ENCODE peak calls at places on chromosomes 12 and 14, in six cellular contexts. One of them, this sample, is unnamed.

GRCh38 chr12:57896437-57897201 is 44.7 kb upstream of the ATP23 start:
- DNase-seq in colonic mucosa: peak; percentile 83
- DNase-seq in fibroblast of lung: peak; percentile 86
- DNase-seq in dorsolateral prefrontal cortex: peak; percentile 84
- DNase-seq in left ventricle myocardium inferior: peak; percentile 84
- DNase-seq in mucosa of descending colon: peak; percentile 84
- DNase-seq in this sample: peak; percentile 37

GRCh38 chr12:51028126-51028810 is 2.1 kb upstream of the SLC11A2 start:
- DNase-seq in colonic mucosa: peak; percentile 59
- DNase-seq in fibroblast of lung: peak; percentile 61
- DNase-seq in dorsolateral prefrontal cortex: no peak
- DNase-seq in left ventricle myocardium inferior: no peak
- DNase-seq in mucosa of descending colon: no peak
- DNase-seq in this sample: peak; percentile 56

GRCh38 chr12:25933001-25933400 is 25.5 kb upstream of the RASSF8 start:
- DNase-seq in colonic mucosa: no peak
- DNase-seq in fibroblast of lung: no peak
- DNase-seq in dorsolateral prefrontal cortex: no peak
- DNase-seq in left ventricle myocardium inferior: no peak
- DNase-seq in mucosa of descending colon: no peak
- DNase-seq in this sample: no peak

GRCh38 chr14:81211844-81212243 is 8.9 kb downstream of the GTF2A1 start:
- DNase-seq in colonic mucosa: no peak
- DNase-seq in fibroblast of lung: peak; percentile 54
- DNase-seq in dorsolateral prefrontal cortex: peak; percentile 59
- DNase-seq in left ventricle myocardium inferior: peak; percentile 30
- DNase-seq in mucosa of descending colon: no peak
- DNase-seq in this sample: peak; percentile 54

GRCh38 chr14:78143489-78144145 is 26.6 kb upstream of the NRXN3 start:
- DNase-seq in colonic mucosa: no peak
- DNase-seq in fibroblast of lung: no peak
- DNase-seq in dorsolateral prefrontal cortex: no peak
- DNase-seq in left ventricle myocardium inferior: no peak
- DNase-seq in mucosa of descending colon: no peak
- DNase-seq in this sample: no peak

GRCh38 chr14:99806841-99807240 is 13.6 kb downstream of the EML1 start:
- DNase-seq in colonic mucosa: no peak
- DNase-seq in fibroblast of lung: no peak
- DNase-seq in dorsolateral prefrontal cortex: no peak
- DNase-seq in left ventricle myocardium inferior: no peak
- DNase-seq in mucosa of descending colon: no peak
- DNase-seq in this sample: no peak

GRCh38 chr14:31362746-31363145 is 57.6 kb downstream of the HEATR5A start:
- DNase-seq in colonic mucosa: no peak
- DNase-seq in fibroblast of lung: no peak
- DNase-seq in dorsolateral prefrontal cortex: no peak
- DNase-seq in left ventricle myocardium inferior: no peak
- DNase-seq in mucosa of descending colon: no peak
- DNase-seq in this sample: no peak

GRCh38 chr12:113049976-113050742 is 6.4 kb upstream of the DTX1 start:
- DNase-seq in colonic mucosa: no peak
- DNase-seq in fibroblast of lung: no peak
- DNase-seq in dorsolateral prefrontal cortex: no peak
- DNase-seq in left ventricle myocardium inferior: no peak
- DNase-seq in mucosa of descending colon: no peak
- DNase-seq in this sample: peak; percentile 63

GRCh38 chr12:4819654-4820053 is 90.1 kb upstream of the KCNA1 start:
- DNase-seq in colonic mucosa: no peak
- DNase-seq in fibroblast of lung: no peak
- DNase-seq in dorsolateral prefrontal cortex: no peak
- DNase-seq in left ventricle myocardium inferior: no peak
- DNase-seq in mucosa of descending colon: no peak
- DNase-seq in this sample: peak; percentile 47

GRCh38 chr12:69059465-69060457 is 126.8 kb upstream of the CPM start:
- DNase-seq in colonic mucosa: no peak
- DNase-seq in fibroblast of lung: peak; percentile 75
- DNase-seq in dorsolateral prefrontal cortex: no peak
- DNase-seq in left ventricle myocardium inferior: no peak
- DNase-seq in mucosa of descending colon: no peak
- DNase-seq in this sample: no peak

GRCh38 chr14:55430024-55430690 is 10.3 kb downstream of the TBPL2 start:
- DNase-seq in colonic mucosa: peak; percentile 73
- DNase-seq in fibroblast of lung: peak; percentile 88
- DNase-seq in dorsolateral prefrontal cortex: no peak
- DNase-seq in left ventricle myocardium inferior: no peak
- DNase-seq in mucosa of descending colon: no peak
- DNase-seq in this sample: peak; percentile 81

GRCh38 chr12:109582636-109583035 is 9.0 kb downstream of the MVK start:
- DNase-seq in colonic mucosa: no peak
- DNase-seq in fibroblast of lung: no peak
- DNase-seq in dorsolateral prefrontal cortex: no peak
- DNase-seq in left ventricle myocardium inferior: peak; percentile 56
- DNase-seq in mucosa of descending colon: no peak
- DNase-seq in this sample: no peak

GRCh38 chr14:32728957-32729356 is 209.7 kb upstream of the NPAS3 start:
- DNase-seq in colonic mucosa: no peak
- DNase-seq in fibroblast of lung: no peak
- DNase-seq in dorsolateral prefrontal cortex: no peak
- DNase-seq in left ventricle myocardium inferior: no peak
- DNase-seq in mucosa of descending colon: no peak
- DNase-seq in this sample: no peak

GRCh38 chr14:29240046-29240445 is 473.5 kb downstream of the FOXG1 start:
- DNase-seq in colonic mucosa: no peak
- DNase-seq in fibroblast of lung: peak; percentile 79
- DNase-seq in dorsolateral prefrontal cortex: no peak
- DNase-seq in left ventricle myocardium inferior: no peak
- DNase-seq in mucosa of descending colon: no peak
- DNase-seq in this sample: no peak

GRCh38 chr12:8665729-8666128 is 3.1 kb upstream of the MFAP5 start:
- DNase-seq in colonic mucosa: no peak
- DNase-seq in fibroblast of lung: no peak
- DNase-seq in dorsolateral prefrontal cortex: no peak
- DNase-seq in left ventricle myocardium inferior: no peak
- DNase-seq in mucosa of descending colon: no peak
- DNase-seq in this sample: no peak

GRCh38 chr12:69066420-69067373 is 133.7 kb upstream of the CPM start:
- DNase-seq in colonic mucosa: no peak
- DNase-seq in fibroblast of lung: no peak
- DNase-seq in dorsolateral prefrontal cortex: no peak
- DNase-seq in left ventricle myocardium inferior: no peak
- DNase-seq in mucosa of descending colon: no peak
- DNase-seq in this sample: no peak

GRCh38 chr14:20873370-20874177 is 17.6 kb upstream of the RNASE3 start:
- DNase-seq in colonic mucosa: peak; percentile 84
- DNase-seq in fibroblast of lung: peak; percentile 63
- DNase-seq in dorsolateral prefrontal cortex: peak; percentile 80
- DNase-seq in left ventricle myocardium inferior: peak; percentile 87
- DNase-seq in mucosa of descending colon: peak; percentile 78
- DNase-seq in this sample: peak; percentile 87

GRCh38 chr12:58567189-58567588 is 353.1 kb downstream of the LRIG3 start:
- DNase-seq in colonic mucosa: no peak
- DNase-seq in fibroblast of lung: no peak
- DNase-seq in dorsolateral prefrontal cortex: no peak
- DNase-seq in left ventricle myocardium inferior: no peak
- DNase-seq in mucosa of descending colon: no peak
- DNase-seq in this sample: no peak

GRCh38 chr12:5267603-5268423 is 164.1 kb upstream of the NTF3 start:
- DNase-seq in colonic mucosa: no peak
- DNase-seq in fibroblast of lung: peak; percentile 20
- DNase-seq in dorsolateral prefrontal cortex: no peak
- DNase-seq in left ventricle myocardium inferior: no peak
- DNase-seq in mucosa of descending colon: no peak
- DNase-seq in this sample: no peak

GRCh38 chr14:65927871-65928270 is 515.3 kb downstream of the FUT8 start:
- DNase-seq in colonic mucosa: peak; percentile 21
- DNase-seq in fibroblast of lung: no peak
- DNase-seq in dorsolateral prefrontal cortex: no peak
- DNase-seq in left ventricle myocardium inferior: no peak
- DNase-seq in mucosa of descending colon: peak; percentile 71
- DNase-seq in this sample: no peak
- TF ChIP-seq CTCF in colonic mucosa: no peak
- TF ChIP-seq CTCF in fibroblast of lung: no peak
- TF ChIP-seq CTCF in dorsolateral prefrontal cortex: no peak
- TF ChIP-seq CTCF in left ventricle myocardium inferior: no peak
- TF ChIP-seq CTCF in mucosa of descending colon: no peak
- TF ChIP-seq CTCF in this sample: no peak

GRCh38 chr14:102764220-102764671 is 13.0 kb upstream of the TRAF3 start:
- DNase-seq in colonic mucosa: no peak
- DNase-seq in fibroblast of lung: no peak
- DNase-seq in dorsolateral prefrontal cortex: no peak
- DNase-seq in left ventricle myocardium inferior: no peak
- DNase-seq in mucosa of descending colon: no peak
- DNase-seq in this sample: peak; percentile 95

GRCh38 chr14:102760485-102761193 is 16.6 kb upstream of the TRAF3 start:
- DNase-seq in colonic mucosa: no peak
- DNase-seq in fibroblast of lung: no peak
- DNase-seq in dorsolateral prefrontal cortex: no peak
- DNase-seq in left ventricle myocardium inferior: no peak
- DNase-seq in mucosa of descending colon: no peak
- DNase-seq in this sample: no peak

GRCh38 chr14:102758087-102758486 is 19.2 kb upstream of the TRAF3 start:
- DNase-seq in colonic mucosa: no peak
- DNase-seq in fibroblast of lung: no peak
- DNase-seq in dorsolateral prefrontal cortex: no peak
- DNase-seq in left ventricle myocardium inferior: no peak
- DNase-seq in mucosa of descending colon: no peak
- DNase-seq in this sample: peak; percentile 73

GRCh38 chr14:102759416-102759815 is 17.8 kb upstream of the TRAF3 start:
- DNase-seq in colonic mucosa: no peak
- DNase-seq in fibroblast of lung: no peak
- DNase-seq in dorsolateral prefrontal cortex: no peak
- DNase-seq in left ventricle myocardium inferior: no peak
- DNase-seq in mucosa of descending colon: no peak
- DNase-seq in this sample: no peak

DNA sequence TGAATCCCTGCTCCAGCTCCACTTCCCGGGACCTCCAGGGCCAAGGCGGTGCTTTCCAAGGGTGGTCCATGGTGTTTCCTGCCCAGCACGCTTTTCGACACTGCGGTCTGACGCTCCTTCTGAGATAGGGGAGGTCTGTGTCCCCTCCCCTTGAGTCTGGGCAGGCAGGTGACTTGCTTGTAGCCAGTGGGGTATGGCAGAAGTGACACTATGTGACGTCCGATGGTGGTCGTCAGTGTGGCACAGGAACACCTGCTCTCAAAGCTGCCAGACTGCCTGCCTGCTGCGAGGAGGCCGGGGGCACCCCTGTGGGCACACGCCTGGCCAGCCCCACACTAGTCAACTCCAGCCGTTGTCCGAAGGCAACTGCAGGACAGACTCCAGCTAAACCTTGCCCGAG is 16.0 kb upstream of the TRAF3 start:
- DNase-seq in colonic mucosa: no peak
- DNase-seq in fibroblast of lung: no peak
- DNase-seq in dorsolateral prefrontal cortex: no peak
- DNase-seq in left ventricle myocardium inferior: no peak
- DNase-seq in mucosa of descending colon: no peak
- DNase-seq in this sample: no peak
- H3K4me3 ChIP-seq in colonic mucosa: no peak overlapping the region
- H3K4me3 ChIP-seq in fibroblast of lung: no peak overlapping the region
- H3K4me3 ChIP-seq in dorsolateral prefrontal cortex: no peak overlapping the region
- H3K4me3 ChIP-seq in left ventricle myocardium inferior: no peak overlapping the region
- H3K4me3 ChIP-seq in mucosa of descending colon: no peak overlapping the region
- H3K4me3 ChIP-seq in this sample: no peak overlapping the region

GRCh38 chr12:116674643-116675183 is 63.2 kb downstream of the SPRING1 start:
- DNase-seq in colonic mucosa: no peak
- DNase-seq in fibroblast of lung: no peak
- DNase-seq in dorsolateral prefrontal cortex: no peak
- DNase-seq in left ventricle myocardium inferior: no peak
- DNase-seq in mucosa of descending colon: no peak
- DNase-seq in this sample: no peak

GRCh38 chr12:116672842-116673516 is 64.9 kb downstream of the SPRING1 start:
- DNase-seq in colonic mucosa: no peak
- DNase-seq in fibroblast of lung: no peak
- DNase-seq in dorsolateral prefrontal cortex: no peak
- DNase-seq in left ventricle myocardium inferior: no peak
- DNase-seq in mucosa of descending colon: no peak
- DNase-seq in this sample: peak; percentile 71

GRCh38 chr12:116672010-116672409 is 65.9 kb downstream of the SPRING1 start:
- DNase-seq in colonic mucosa: no peak
- DNase-seq in fibroblast of lung: no peak
- DNase-seq in dorsolateral prefrontal cortex: no peak
- DNase-seq in left ventricle myocardium inferior: no peak
- DNase-seq in mucosa of descending colon: no peak
- DNase-seq in this sample: no peak

GRCh38 chr12:116675339-116676107 is 62.3 kb downstream of the SPRING1 start:
- DNase-seq in colonic mucosa: no peak
- DNase-seq in fibroblast of lung: no peak
- DNase-seq in dorsolateral prefrontal cortex: no peak
- DNase-seq in left ventricle myocardium inferior: no peak
- DNase-seq in mucosa of descending colon: no peak
- DNase-seq in this sample: no peak

DNA sequence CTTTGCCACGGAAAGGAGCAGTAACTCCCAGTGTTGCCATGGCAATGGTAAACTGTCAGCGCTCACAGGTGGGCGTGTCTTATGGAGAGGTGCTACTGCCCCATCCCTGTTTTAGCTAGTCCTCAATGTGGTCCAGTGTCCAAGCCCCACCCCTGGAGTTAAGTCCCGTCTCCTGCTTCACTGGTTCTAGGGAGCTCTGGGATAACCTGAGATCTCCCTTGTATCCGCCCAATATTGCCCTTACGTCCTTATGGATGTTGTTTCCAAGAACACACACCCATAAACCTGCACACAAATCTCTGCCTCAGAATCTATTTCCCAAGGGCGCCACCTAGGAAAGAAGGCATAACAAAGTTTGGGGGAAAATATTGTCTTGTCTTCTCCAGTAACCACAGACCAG is 64.2 kb downstream of the SPRING1 start:
- DNase-seq in colonic mucosa: peak; percentile 57
- DNase-seq in fibroblast of lung: no peak
- DNase-seq in dorsolateral prefrontal cortex: no peak
- DNase-seq in left ventricle myocardium inferior: no peak
- DNase-seq in mucosa of descending colon: no peak
- DNase-seq in this sample: peak; percentile 24
- TF ChIP-seq CTCF in colonic mucosa: no peak
- TF ChIP-seq CTCF in fibroblast of lung: no peak
- TF ChIP-seq CTCF in dorsolateral prefrontal cortex: no peak
- TF ChIP-seq CTCF in left ventricle myocardium inferior: no peak
- TF ChIP-seq CTCF in mucosa of descending colon: no peak
- TF ChIP-seq CTCF in this sample: no peak

DNA sequence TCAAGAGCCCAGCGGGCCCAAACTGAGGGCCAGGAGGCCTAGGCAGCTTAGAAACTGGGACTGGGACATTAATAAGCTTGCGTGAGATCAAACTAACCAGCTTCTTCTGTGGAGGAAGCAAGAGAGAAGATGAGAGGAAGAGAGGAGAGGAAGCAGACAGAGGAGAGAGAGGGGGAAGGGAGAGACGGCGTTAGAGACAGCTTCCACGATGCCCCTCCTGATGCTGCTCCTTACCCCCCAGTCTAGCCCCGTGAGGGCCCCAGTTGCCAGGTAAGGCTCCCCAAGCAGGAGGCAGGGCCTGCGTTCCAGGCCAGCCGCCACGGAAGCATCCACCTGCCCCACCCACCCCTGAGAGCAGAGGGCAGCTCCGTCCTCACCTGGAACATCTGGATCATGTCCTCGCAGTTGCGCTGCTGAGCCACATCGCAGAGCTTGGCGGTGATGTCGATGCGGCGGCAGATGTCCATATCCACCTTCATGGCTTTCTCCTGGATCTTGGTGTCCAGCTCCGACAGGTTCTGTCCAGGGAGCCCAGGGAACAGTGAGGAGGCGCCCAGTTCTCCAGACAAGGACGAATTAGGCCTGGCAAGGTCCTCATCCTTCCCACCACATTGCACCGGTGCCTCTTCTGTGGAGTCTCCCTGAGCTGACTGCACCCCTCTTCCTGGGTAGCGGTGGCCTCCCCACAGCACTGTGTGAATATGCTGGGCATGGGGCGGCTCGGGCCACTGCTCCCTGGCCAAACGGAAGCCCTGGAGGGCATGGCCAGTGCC is 6.3 kb downstream of the IFFO1 start:
- DNase-seq in colonic mucosa: no peak
- DNase-seq in fibroblast of lung: no peak
- DNase-seq in dorsolateral prefrontal cortex: no peak
- DNase-seq in left ventricle myocardium inferior: no peak
- DNase-seq in mucosa of descending colon: peak; percentile 51
- DNase-seq in this sample: no peak
- H3K4me3 ChIP-seq in colonic mucosa: no peak overlapping the region
- H3K4me3 ChIP-seq in fibroblast of lung: no peak overlapping the region
- H3K4me3 ChIP-seq in dorsolateral prefrontal cortex: peak overlapping the region; percentile 96
- H3K4me3 ChIP-seq in left ventricle myocardium inferior: peak overlapping the region; percentile 8
- H3K4me3 ChIP-seq in mucosa of descending colon: no peak overlapping the region
- H3K4me3 ChIP-seq in this sample: no peak overlapping the region

This sample was measured in GM12865.